ENCODE peak calls at places on chromosomes 4 and X, in five cellular contexts. W is stomach, T is lower lobe of right lung, X is GM12878, E is SK-N-SH. C is an unnamed sample. For H3K27me3 and H3K4me1, the result is how much of the 10 kb centered on the place peaks cover.

GRCh38 chrX:139691843-139692505 is 16.0 kb downstream of the MCF2 start:
- DNase-seq in X (no peak), W (no peak), T (no peak), E (peak), C (no peak)

GRCh38 chrX:295136-295535 is 14.0 kb downstream of the PLCXD1 start:
- DNase-seq in X (no peak), E (no peak), W (no peak), T (peak), C (no peak)

GRCh38 chrX:103453655-103454054 is 65.6 kb downstream of the RAB40A start:
- DNase-seq in X (no peak), T (no peak), E (no peak), W (no peak), C (no peak)

GRCh38 chr4:113106076-113106475 is 56.6 kb downstream of the ANK2 start:
- DNase-seq in X (no peak), E (peak), W (no peak), T (no peak), C (no peak)

GRCh38 chrX:17496407-17496806 is 121.4 kb downstream of the NHS start:
- DNase-seq in T (no peak), E (no peak), X (no peak), W (peak), C (no peak)

GRCh38 chr4:45692131-45692530 is 431.7 kb downstream of the GABRG1 start:
- DNase-seq in E (no peak), T (no peak), X (no peak), W (no peak), C (no peak)

GRCh38 chrX:127577884-127578283 is 474.3 kb downstream of the ACTRT1 start:
- DNase-seq in E (no peak), W (no peak), X (no peak), T (no peak), C (no peak)

GRCh38 chr4:144583658-144584057 is 62.3 kb upstream of the HHIP start:
- DNase-seq in X (no peak), E (no peak), W (no peak), T (no peak), C (no peak)

GRCh38 chr4:119244832-119245231 is 32.3 kb downstream of the USP53 start:
- DNase-seq in X (no peak), T (no peak), E (no peak), W (no peak), C (no peak)

GRCh38 chr4:53196872-53197759 is 168.7 kb downstream of the SCFD2 start:
- DNase-seq in W (no peak), X (peak), T (no peak), E (peak), C (no peak)

GRCh38 chr4:4386296-4386735 is 586 bp upstream of the NSG1 start:
- DNase-seq in T (no peak), E (peak), W (no peak), X (no peak), C (no peak)

GRCh38 chr4:134708026-134708425 is 506.4 kb upstream of the PABPC4L start:
- DNase-seq in W (no peak), E (no peak), X (no peak), T (no peak), C (no peak)

GRCh38 chrX:130082244-130083106 is 27.8 kb downstream of the ELF4 start:
- DNase-seq in X (no peak), T (peak), W (peak), E (no peak), C (peak)

GRCh38 chrX:8730812-8731578 is 942 bp downstream of the ANOS1 start:
- DNase-seq in E (peak), W (no peak), T (no peak), X (no peak), C (peak)

GRCh38 chr4:8730159-8730558 is 137.6 kb downstream of the CPZ start:
- DNase-seq in W (peak), X (no peak), T (peak), E (no peak), C (no peak)

GRCh38 chr4:139229534-139230039 is 50.4 kb downstream of the MGARP start:
- DNase-seq in T (no peak), W (no peak), X (no peak), E (peak), C (no peak)

GRCh38 chr4:182453830-182454229 is 210.6 kb downstream of the TENM3 start:
- DNase-seq in W (no peak), T (no peak), X (no peak), E (no peak), C (no peak)

GRCh38 chr4:101285985-101286384 is 61.3 kb downstream of the PPP3CA start:
- DNase-seq in E (no peak), W (no peak), T (no peak), X (no peak), C (no peak)

GRCh38 chr4:154368060-154368459 is 123.5 kb downstream of the DCHS2 start:
- DNase-seq in X (no peak), E (no peak), W (no peak), T (no peak), C (no peak)

GRCh38 chr4:146260521-146260920 is 46.2 kb downstream of the REELD1 start:
- DNase-seq in X (no peak), T (no peak), W (peak), E (no peak), C (no peak)

GRCh38 chrX:16202943-16203342 is 35.7 kb downstream of the MAGEB17 start:
- DNase-seq in W (no peak), X (no peak), T (no peak), E (no peak), C (no peak)
- H3K27me3 ChIP-seq in W (under half), X (under half), T (under half), E (under half), C (under half)

GRCh38 chr4:40995850-40996249 is 218.5 kb downstream of the APBB2 start:
- DNase-seq in W (no peak), T (no peak), E (no peak), X (no peak), C (no peak)

DNA sequence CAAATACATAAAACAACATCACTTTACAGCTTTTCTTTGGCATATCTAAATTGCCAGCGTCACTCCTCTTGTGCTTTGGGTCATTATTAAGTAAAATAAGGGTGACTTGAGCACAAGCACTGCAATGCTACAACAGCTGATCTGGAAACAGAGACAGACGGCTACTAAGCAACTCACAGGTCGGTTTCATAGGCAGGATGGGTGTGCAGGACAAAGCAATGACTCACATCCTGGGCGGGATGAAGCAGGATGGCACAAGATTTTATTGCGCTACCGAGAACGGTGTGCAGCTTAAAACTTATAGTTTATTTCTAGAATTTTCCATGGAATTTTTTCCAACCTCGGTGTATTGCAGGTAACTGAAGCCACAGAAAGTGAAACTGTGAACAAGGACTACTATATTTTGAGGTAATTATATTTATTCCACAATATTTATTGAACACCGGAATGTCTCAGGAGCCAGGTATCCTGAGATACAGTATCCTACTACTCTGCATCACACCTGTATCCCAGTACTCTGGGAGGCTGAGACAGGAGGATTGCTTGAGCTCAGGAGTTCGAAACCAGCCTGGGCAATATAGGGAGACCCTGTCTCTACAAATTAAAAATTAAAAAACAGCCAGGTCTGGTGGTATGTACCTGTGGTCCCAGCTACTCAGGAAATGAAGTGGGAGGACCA is 215.5 kb downstream of the APBB2 start:
- DNase-seq in T (no peak), E (no peak), X (no peak), W (no peak), C (peak)
- H3K27ac ChIP-seq in T (no peak), E (no peak), X (no peak), W (peak), C (peak)

GRCh38 chr4:82586055-82586454 is 24.3 kb upstream of the TMEM150C start:
- DNase-seq in T (no peak), X (no peak), E (no peak), W (no peak), C (no peak)

GRCh38 chr4:82587826-82588225 is 26.0 kb upstream of the TMEM150C start:
- DNase-seq in T (no peak), X (no peak), W (no peak), E (no peak), C (no peak)

GRCh38 chr4:82591592-82591991 is 29.8 kb upstream of the TMEM150C start:
- DNase-seq in E (no peak), X (no peak), T (no peak), W (no peak), C (no peak)

GRCh38 chr4:82589756-82590155 is 28.0 kb upstream of the TMEM150C start:
- DNase-seq in X (no peak), T (no peak), W (no peak), E (no peak), C (no peak)

GRCh38 chr4:82588871-82589270 is 27.1 kb upstream of the TMEM150C start:
- DNase-seq in W (no peak), X (no peak), E (no peak), T (no peak), C (no peak)
- H3K4me1 ChIP-seq in W (under half), X (under half), E (under half), T (under half), C (under half)

GRCh38 chr4:108171541-108172230 is 3.0 kb upstream of the LEF1 start:
- DNase-seq in W (no peak), X (no peak), T (no peak), E (peak), C (peak)
- H3K27me3 ChIP-seq in W (half or more), X (under half), T (half or more), E (half or more), C (under half)

DNA sequence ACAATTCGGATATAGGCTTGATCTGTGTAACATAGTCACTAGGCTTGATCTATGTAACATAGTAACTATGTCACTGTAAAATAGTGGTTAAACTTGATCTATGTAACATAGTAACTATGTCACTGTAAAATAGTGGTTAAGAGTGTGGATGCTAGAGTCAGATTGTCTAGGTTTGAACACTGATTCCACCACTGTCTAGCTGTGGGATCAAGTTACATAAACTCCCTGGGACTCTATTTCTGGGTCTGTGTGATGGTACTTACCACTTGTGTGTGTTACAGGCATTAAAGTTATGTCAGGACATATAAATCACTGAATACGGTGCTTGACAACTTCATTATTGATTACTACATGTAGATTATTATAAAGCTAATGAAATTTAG is 9.6 kb upstream of the CCNG2 start:
- DNase-seq in X (no peak), T (no peak), E (no peak), W (no peak), C (no peak)
- H3K27ac ChIP-seq in X (no peak), T (no peak), E (no peak), W (no peak), C (no peak)

GRCh38 chr4:151432654-151433053 is 23.7 kb downstream of the FHIP1A start:
- DNase-seq in E (no peak), W (no peak), T (no peak), X (no peak), C (no peak)
- H3K4me1 ChIP-seq in E (under half), W (under half), T (under half), X (under half), C (under half)

DNA sequence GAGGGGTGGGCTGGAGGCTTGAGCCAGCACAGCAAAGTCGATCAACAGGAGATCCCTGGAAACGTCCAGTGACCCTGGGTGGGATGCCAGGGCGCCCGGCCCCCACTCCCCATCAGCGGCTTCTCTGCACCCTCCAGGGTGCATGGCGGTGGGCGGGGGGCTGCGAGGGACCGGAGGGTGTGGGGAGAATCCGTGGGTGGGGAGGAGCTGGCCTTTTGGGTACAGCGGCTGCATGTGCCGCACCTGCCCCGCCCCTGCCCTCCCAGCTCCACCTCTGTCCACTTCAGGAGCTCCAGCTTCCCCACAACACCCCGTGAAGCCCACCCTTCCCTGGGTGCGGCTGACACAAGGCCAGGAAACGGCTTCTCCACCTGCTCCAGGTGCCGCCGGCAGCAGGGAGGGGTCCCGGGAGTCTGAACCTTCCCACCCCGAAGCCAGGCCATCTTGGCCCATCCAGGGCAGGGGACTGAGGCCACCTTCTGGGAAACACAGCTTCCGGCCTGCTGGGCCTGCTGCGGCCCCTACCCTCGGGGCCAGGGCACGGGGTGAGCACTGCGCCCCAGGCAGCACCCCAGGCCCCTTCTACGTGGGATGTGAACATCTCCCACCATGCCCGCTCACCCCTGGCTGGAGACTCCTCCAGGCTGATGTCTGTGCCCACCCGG is 34.6 kb downstream of the CPLX1 start:
- DNase-seq in E (no peak), T (peak), W (no peak), X (no peak), C (no peak)
- H3K27me3 ChIP-seq in E (under half), T (half or more), W (half or more), X (under half), C (under half)